ENCODE peak calls at places on chromosomes 5 and 9, in ten cellular contexts. G, E, I, K, R, Y, B, H, V and L are unnamed samples.

GRCh38 chr9:19516348-19516747 is 107.5 kb downstream of the ACER2 start:
- DNase-seq in G (no peak), E (no peak), I (no peak), K (no peak), R (no peak), Y (no peak), B (no peak), H (no peak), V (no peak), L (no peak)

GRCh38 chr9:93184439-93185221 is 691 bp downstream of the WNK2 start:
- DNase-seq in G (no peak), E (no peak), I (no peak), K (no peak), R (no peak), Y (peak; percentile 16), B (peak; percentile 62), H (no peak), V (no peak), L (no peak)

GRCh38 chr5:6875376-6875775 is 162.1 kb downstream of the TENT4A start:
- DNase-seq in G (peak; percentile 49), E (no peak), I (no peak), K (no peak), R (no peak), Y (peak; percentile 10), B (no peak), H (no peak), V (no peak), L (peak; percentile 10)

GRCh38 chr5:151627650-151628049 is 36.5 kb upstream of the FAT2 start:
- DNase-seq in G (no peak), E (no peak), I (no peak), K (no peak), R (no peak), Y (no peak), B (no peak), H (no peak), V (no peak), L (no peak)

GRCh38 chr9:100352201-100352726 is 478 bp downstream of the TEX10 start:
- DNase-seq in G (peak; percentile 25), E (peak; percentile 64), I (peak; percentile 55), K (peak; percentile 54), R (peak; percentile 39), Y (peak; percentile 55), B (peak; percentile 65), H (no peak), V (peak; percentile 60), L (peak; percentile 65)

GRCh38 chr5:125372694-125373621 is 626.5 kb upstream of the ZNF608 start:
- DNase-seq in G (no peak), E (no peak), I (no peak), K (no peak), R (no peak), Y (peak; percentile 94), B (no peak), H (peak; percentile 69), V (no peak), L (peak; percentile 63)

GRCh38 chr5:79258801-79259200 is 22.9 kb downstream of the JMY start:
- DNase-seq in G (no peak), E (no peak), I (no peak), K (no peak), R (no peak), Y (no peak), B (no peak), H (no peak), V (no peak), L (no peak)

GRCh38 chr5:38426493-38426892 is 130.0 kb downstream of the LIFR start:
- DNase-seq in G (no peak), E (no peak), I (peak; percentile 5), K (no peak), R (no peak), Y (no peak), B (no peak), H (no peak), V (no peak), L (no peak)

GRCh38 chr5:106097308-106097707 is 1573.4 kb downstream of the EFNA5 start:
- DNase-seq in G (no peak), E (no peak), I (no peak), K (no peak), R (no peak), Y (no peak), B (no peak), H (no peak), V (no peak), L (no peak)

GRCh38 chr5:150132740-150133139 is 22.9 kb downstream of the PDGFRB start:
- DNase-seq in G (no peak), E (no peak), I (no peak), K (no peak), R (no peak), Y (no peak), B (no peak), H (no peak), V (no peak), L (no peak)
- H3K36me3 ChIP-seq in G (peaks cover 3% of the 10 kb centered on the region), E (peaks cover 47% of the 10 kb centered on the region), I (no peaks in the 10 kb centered on the region), K (no peaks in the 10 kb centered on the region), R (peaks cover 83% of the 10 kb centered on the region), Y (peaks cover 4% of the 10 kb centered on the region), B (peaks cover 10% of the 10 kb centered on the region), H (no peaks in the 10 kb centered on the region), V (peaks cover 7% of the 10 kb centered on the region), L (no peaks in the 10 kb centered on the region)

DNA sequence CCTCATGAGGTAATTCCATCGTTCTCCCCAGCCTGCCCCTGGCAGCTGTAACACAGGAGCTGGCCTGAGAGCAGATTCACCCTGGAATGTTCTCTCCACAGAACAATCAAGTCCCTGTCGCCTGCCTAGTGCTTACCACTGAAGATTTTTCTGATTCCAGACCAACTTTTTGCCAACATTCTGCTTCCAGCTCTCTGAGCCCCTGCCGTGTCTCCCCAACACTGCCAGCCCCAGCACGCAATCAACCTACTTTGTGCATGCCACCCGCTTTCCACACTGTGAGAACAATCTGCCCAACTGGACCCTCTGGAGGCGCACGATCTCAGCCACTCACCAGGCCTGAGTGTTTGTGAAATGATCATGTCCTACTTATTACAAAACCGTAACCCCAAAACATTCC is 62.6 kb downstream of the PSMB7 start:
- DNase-seq in G (no peak), E (no peak), I (peak; percentile 41), K (peak; percentile 42), R (no peak), Y (no peak), B (peak; percentile 17), H (no peak), V (no peak), L (no peak)
- H3K36me3 ChIP-seq in G (peaks cover 73% of the 10 kb centered on the region), E (peaks cover 77% of the 10 kb centered on the region), I (peaks cover 86% of the 10 kb centered on the region), K (peaks cover 6% of the 10 kb centered on the region), R (peaks cover 94% of the 10 kb centered on the region), Y (peaks cover 15% of the 10 kb centered on the region), B (peaks cover 89% of the 10 kb centered on the region), H (peaks cover 3% of the 10 kb centered on the region), V (peaks cover 88% of the 10 kb centered on the region), L (peaks cover 56% of the 10 kb centered on the region)

DNA sequence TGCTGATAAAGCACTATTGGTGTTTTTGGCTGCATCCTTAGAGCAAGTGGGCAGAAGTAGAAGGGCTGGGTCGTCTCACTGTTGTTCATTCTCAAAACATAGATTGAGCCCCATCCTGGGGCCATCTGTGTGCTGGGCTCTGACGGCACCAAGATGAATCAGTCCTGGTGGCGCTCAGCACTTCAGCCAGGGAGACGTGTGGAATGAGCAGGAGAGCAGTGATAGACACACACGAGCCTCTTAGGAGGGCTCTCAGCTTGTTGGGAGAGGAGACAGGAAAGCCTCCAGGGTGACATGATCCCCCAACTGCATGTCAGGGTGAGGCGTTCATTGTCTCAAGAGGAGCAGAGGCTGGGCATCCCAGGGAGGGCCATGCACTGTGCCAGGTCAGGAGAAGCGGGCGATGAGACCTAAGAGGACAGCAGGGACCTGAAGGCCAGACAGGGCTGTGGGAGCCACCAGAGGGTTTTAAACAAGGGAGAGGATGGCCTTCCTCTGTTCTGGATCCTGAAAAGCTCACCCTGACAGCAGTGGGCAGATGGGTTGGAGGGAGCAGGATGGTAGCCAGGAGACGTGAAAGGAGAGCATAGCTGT is 115.8 kb downstream of the DAB2IP start:
- DNase-seq in G (no peak), E (no peak), I (no peak), K (no peak), R (no peak), Y (no peak), B (no peak), H (no peak), V (peak; percentile 18), L (no peak)
- H3K36me3 ChIP-seq in G (peaks cover 62% of the 10 kb centered on the region), E (peaks cover 60% of the 10 kb centered on the region), I (peaks cover 66% of the 10 kb centered on the region), K (no peaks in the 10 kb centered on the region), R (peaks cover 98% of the 10 kb centered on the region), Y (peaks cover 5% of the 10 kb centered on the region), B (peaks cover 98% of the 10 kb centered on the region), H (no peaks in the 10 kb centered on the region), V (peaks cover 90% of the 10 kb centered on the region), L (no peaks in the 10 kb centered on the region)

GRCh38 chr5:173153842-173154241 is 9.5 kb downstream of the BNIP1 start:
- DNase-seq in G (no peak), E (no peak), I (no peak), K (no peak), R (no peak), Y (no peak), B (no peak), H (no peak), V (no peak), L (no peak)

GRCh38 chr5:173152547-173152946 is 8.2 kb downstream of the BNIP1 start:
- DNase-seq in G (no peak), E (no peak), I (no peak), K (no peak), R (no peak), Y (no peak), B (no peak), H (no peak), V (no peak), L (no peak)

GRCh38 chr5:173143567-173143966 is 764 bp upstream of the BNIP1 start:
- DNase-seq in G (no peak), E (no peak), I (no peak), K (no peak), R (no peak), Y (no peak), B (no peak), H (no peak), V (no peak), L (no peak)

GRCh38 chr5:173144200-173145176 is at the start of gene BNIP1:
- DNase-seq in G (peak; percentile 100), E (peak; percentile 96), I (peak; percentile 100), K (peak; percentile 98), R (peak; percentile 96), Y (peak; percentile 97), B (peak; percentile 96), H (peak; percentile 74), V (peak; percentile 98), L (peak; percentile 94)

DNA sequence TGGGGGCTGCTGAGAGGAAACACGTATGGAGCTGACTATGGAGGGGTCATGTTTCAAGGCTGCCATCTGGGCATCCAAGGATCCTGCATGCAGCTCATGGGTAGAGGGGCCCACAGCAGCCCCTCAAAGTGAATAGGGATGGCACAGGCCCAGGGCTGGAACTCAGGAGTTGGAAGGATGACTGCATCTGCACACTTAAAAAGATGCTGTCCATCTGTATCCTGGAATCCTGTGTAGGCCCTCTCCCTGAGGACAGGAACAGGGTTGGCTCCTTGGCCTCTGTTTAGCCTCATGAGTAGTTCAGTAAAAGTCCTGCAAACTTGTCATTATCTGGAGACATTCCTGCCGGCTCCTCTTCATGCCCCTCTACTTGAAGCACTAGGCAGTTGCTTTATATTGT is 4.0 kb downstream of the BNIP1 start:
- DNase-seq in G (no peak), E (no peak), I (no peak), K (no peak), R (no peak), Y (no peak), B (no peak), H (no peak), V (no peak), L (no peak)
- H3K36me3 ChIP-seq in G (peaks cover 9% of the 10 kb centered on the region), E (peaks cover 13% of the 10 kb centered on the region), I (peaks cover 55% of the 10 kb centered on the region), K (no peaks in the 10 kb centered on the region), R (peaks cover 63% of the 10 kb centered on the region), Y (no peaks in the 10 kb centered on the region), B (peaks cover 29% of the 10 kb centered on the region), H (no peaks in the 10 kb centered on the region), V (peaks cover 63% of the 10 kb centered on the region), L (peaks cover 13% of the 10 kb centered on the region)

GRCh38 chr5:146173597-146173996 is 8.9 kb downstream of the LARS1 start:
- DNase-seq in G (no peak), E (no peak), I (no peak), K (no peak), R (no peak), Y (no peak), B (no peak), H (no peak), V (no peak), L (no peak)
- H3K36me3 ChIP-seq in G (peaks cover 27% of the 10 kb centered on the region), E (peaks cover 40% of the 10 kb centered on the region), I (peaks cover 92% of the 10 kb centered on the region), K (peaks cover 7% of the 10 kb centered on the region), R (peaks cover 92% of the 10 kb centered on the region), Y (no peaks in the 10 kb centered on the region), B (peaks cover 58% of the 10 kb centered on the region), H (no peaks in the 10 kb centered on the region), V (peaks cover 85% of the 10 kb centered on the region), L (peaks cover 40% of the 10 kb centered on the region)